ENCODE peak calls at places on chromosome 20, in eight cellular contexts. G is naive thymus-derived CD4-positive, alpha-beta T cell; K is amniotic epithelial cell; P is progenitor cell of endocrine pancreas; W is cardiac muscle cell; C is T-helper 17 cell; T is neural progenitor cell; I is amygdala. L is an unnamed sample.

GRCh38 chr20:46807998-46808397 is 86.6 kb upstream of the EYA2 start:
- DNase-seq in W (no peak), T (no peak), I (no peak), C (no peak), K (no peak), G (no peak), P (no peak), L (no peak)

GRCh38 chr20:35788796-35789195 is 17.0 kb downstream of the PHF20 start:
- DNase-seq in C (no peak), W (no peak), I (no peak), G (no peak), P (no peak), K (no peak), T (no peak), L (no peak)

GRCh38 chr20:47018381-47018780 is 123.7 kb downstream of the EYA2 start:
- DNase-seq in T (no peak), G (no peak), C (no peak), K (no peak), W (no peak), P (no peak), I (no peak), L (no peak)

GRCh38 chr20:46222521-46223007 is 85.7 kb downstream of the CDH22 start:
- DNase-seq in W (peak), G (no peak), K (peak), I (peak), P (no peak), C (no peak), T (peak), L (no peak)

GRCh38 chr20:9214676-9215075 is 145.8 kb downstream of the PLCB4 start:
- DNase-seq in I (no peak), W (no peak), K (peak), C (no peak), P (no peak), G (no peak), T (no peak), L (no peak)

GRCh38 chr20:46406986-46407670 is 713 bp upstream of the ELMO2 start:
- DNase-seq in C (peak), K (no peak), G (peak), P (no peak), W (peak), I (peak), T (peak), L (peak)

GRCh38 chr20:24683676-24684075 is 214.2 kb downstream of the SYNDIG1 start:
- DNase-seq in K (no peak), P (no peak), T (no peak), C (no peak), W (no peak), G (no peak), I (no peak), L (no peak)

GRCh38 chr20:39800111-39800510 is 838.0 kb downstream of the DHX35 start:
- DNase-seq in K (no peak), G (no peak), C (no peak), T (no peak), W (no peak), I (no peak), P (no peak), L (peak)

GRCh38 chr20:50561379-50562078 is 51.3 kb downstream of the PTPN1 start:
- DNase-seq in I (peak), T (no peak), K (peak), G (no peak), C (no peak), W (no peak), P (no peak), L (no peak)

GRCh38 chr20:61997891-61998290 is 67.8 kb downstream of the TAF4 start:
- DNase-seq in C (no peak), T (no peak), I (no peak), W (no peak), G (no peak), K (no peak), P (no peak), L (no peak)

GRCh38 chr20:11453430-11453829 is 464.3 kb upstream of the BTBD3 start:
- DNase-seq in W (no peak), T (no peak), I (no peak), K (peak), C (no peak), P (no peak), G (no peak), L (no peak)

GRCh38 chr20:59598625-59599310 is 5.6 kb upstream of the PHACTR3 start:
- DNase-seq in P (peak), W (peak), C (no peak), T (peak), K (no peak), G (no peak), I (peak), L (peak)

GRCh38 chr20:57188576-57189079 is 77.8 kb downstream of the BMP7 start:
- DNase-seq in K (no peak), I (no peak), W (no peak), G (no peak), P (no peak), C (no peak), T (no peak), L (no peak)

GRCh38 chr20:50129662-50130345 is 16.9 kb upstream of the UBE2V1 start:
- DNase-seq in C (no peak), T (no peak), I (no peak), G (no peak), P (no peak), K (no peak), W (no peak), L (no peak)

GRCh38 chr20:43508106-43508505 is 609 bp downstream of the L3MBTL1 start:
- DNase-seq in W (no peak), I (no peak), T (peak), C (no peak), K (no peak), G (no peak), P (no peak), L (no peak)

GRCh38 chr20:32820000-32820697 is 395 bp downstream of the MAPRE1 start:
- DNase-seq in P (peak), T (peak), G (peak), K (peak), W (peak), C (no peak), I (no peak), L (peak)

GRCh38 chr20:2756056-2756611 is 44.3 kb downstream of the CPXM1 start:
- DNase-seq in G (no peak), K (peak), T (peak), I (no peak), P (no peak), C (no peak), W (peak), L (no peak)